ENCODE peak calls at places on chromosome 16, in four cellular contexts. One of them, this sample, is unnamed.

GRCh38 chr16:82219298-82219697 is 49.3 kb upstream of the MPHOSPH6 start:
- DNase-seq in K562: peak; percentile 3
- DNase-seq in GM12878: no peak
- DNase-seq in HL-60: no peak
- DNase-seq in this sample: no peak

GRCh38 chr16:47643610-47644009 is 182.5 kb downstream of the PHKB start:
- DNase-seq in K562: no peak
- DNase-seq in GM12878: no peak
- DNase-seq in HL-60: peak; percentile 1
- DNase-seq in this sample: no peak

GRCh38 chr16:85338638-85338982 is 226.3 kb upstream of the CIBAR2 start:
- DNase-seq in K562: no peak
- DNase-seq in GM12878: no peak
- DNase-seq in HL-60: no peak
- DNase-seq in this sample: no peak

GRCh38 chr16:57235128-57236092 is 9.6 kb upstream of the ARL2BP start:
- DNase-seq in K562: peak; percentile 64
- DNase-seq in GM12878: no peak
- DNase-seq in HL-60: no peak
- DNase-seq in this sample: no peak

GRCh38 chr16:24540575-24541240 is 1.3 kb downstream of the RBBP6 start:
- DNase-seq in K562: peak; percentile 51
- DNase-seq in GM12878: no peak
- DNase-seq in HL-60: peak; percentile 29
- DNase-seq in this sample: no peak

GRCh38 chr16:64864232-64864803 is 257.5 kb downstream of the CDH11 start:
- DNase-seq in K562: no peak
- DNase-seq in GM12878: no peak
- DNase-seq in HL-60: no peak
- DNase-seq in this sample: no peak

GRCh38 chr16:61323456-61323855 is 712.8 kb downstream of the CDH8 start:
- DNase-seq in K562: no peak
- DNase-seq in GM12878: no peak
- DNase-seq in HL-60: no peak
- DNase-seq in this sample: no peak

GRCh38 chr16:12917653-12918052 is 16.3 kb downstream of the SHISA9 start:
- DNase-seq in K562: no peak
- DNase-seq in GM12878: no peak
- DNase-seq in HL-60: no peak
- DNase-seq in this sample: no peak

GRCh38 chr16:1427473-1428461 is 3.1 kb upstream of the PERCC1 start:
- DNase-seq in K562: no peak
- DNase-seq in GM12878: no peak
- DNase-seq in HL-60: no peak
- DNase-seq in this sample: no peak

GRCh38 chr16:50602531-50603205 is 54.5 kb downstream of the NKD1 start:
- DNase-seq in K562: no peak
- DNase-seq in GM12878: no peak
- DNase-seq in HL-60: no peak
- DNase-seq in this sample: no peak

GRCh38 chr16:84914273-84914672 is 94.5 kb downstream of the CRISPLD2 start:
- DNase-seq in K562: no peak
- DNase-seq in GM12878: no peak
- DNase-seq in HL-60: no peak
- DNase-seq in this sample: no peak

GRCh38 chr16:48605518-48606110 is 4.4 kb downstream of the N4BP1 start:
- DNase-seq in K562: no peak
- DNase-seq in GM12878: no peak
- DNase-seq in HL-60: no peak
- DNase-seq in this sample: no peak

GRCh38 chr16:63337264-63337663 is 1301.0 kb upstream of the CDH8 start:
- DNase-seq in K562: no peak
- DNase-seq in GM12878: no peak
- DNase-seq in HL-60: no peak
- DNase-seq in this sample: no peak

GRCh38 chr16:68335175-68335574 is 24.4 kb downstream of the PRMT7 start:
- DNase-seq in K562: no peak
- DNase-seq in GM12878: no peak
- DNase-seq in HL-60: no peak
- DNase-seq in this sample: no peak

GRCh38 chr16:10616395-10616743 is 36.0 kb upstream of the EMP2 start:
- DNase-seq in K562: no peak
- DNase-seq in GM12878: no peak
- DNase-seq in HL-60: no peak
- DNase-seq in this sample: no peak

GRCh38 chr16:25371342-25371741 is 113.7 kb upstream of the ZKSCAN2 start:
- DNase-seq in K562: no peak
- DNase-seq in GM12878: no peak
- DNase-seq in HL-60: no peak
- DNase-seq in this sample: no peak

GRCh38 chr16:3364774-3365427 is 9.2 kb downstream of the OR2C1 start:
- DNase-seq in K562: no peak
- DNase-seq in GM12878: peak; percentile 50
- DNase-seq in HL-60: peak; percentile 95
- DNase-seq in this sample: peak; percentile 66

GRCh38 chr16:53809088-53809951 is 105.4 kb downstream of the FTO start:
- DNase-seq in K562: no peak
- DNase-seq in GM12878: no peak
- DNase-seq in HL-60: no peak
- DNase-seq in this sample: no peak

GRCh38 chr16:2159052-2159838 is 3.7 kb downstream of the TRAF7 start:
- DNase-seq in K562: no peak
- DNase-seq in GM12878: no peak
- DNase-seq in HL-60: no peak
- DNase-seq in this sample: no peak

GRCh38 chr16:20897897-20898296 is 2.3 kb downstream of the DCUN1D3 start:
- DNase-seq in K562: no peak
- DNase-seq in GM12878: no peak
- DNase-seq in HL-60: no peak
- DNase-seq in this sample: no peak

GRCh38 chr16:2764718-2765117 is 12.3 kb downstream of the SRRM2 start:
- DNase-seq in K562: no peak
- DNase-seq in GM12878: no peak
- DNase-seq in HL-60: no peak
- DNase-seq in this sample: no peak

DNA sequence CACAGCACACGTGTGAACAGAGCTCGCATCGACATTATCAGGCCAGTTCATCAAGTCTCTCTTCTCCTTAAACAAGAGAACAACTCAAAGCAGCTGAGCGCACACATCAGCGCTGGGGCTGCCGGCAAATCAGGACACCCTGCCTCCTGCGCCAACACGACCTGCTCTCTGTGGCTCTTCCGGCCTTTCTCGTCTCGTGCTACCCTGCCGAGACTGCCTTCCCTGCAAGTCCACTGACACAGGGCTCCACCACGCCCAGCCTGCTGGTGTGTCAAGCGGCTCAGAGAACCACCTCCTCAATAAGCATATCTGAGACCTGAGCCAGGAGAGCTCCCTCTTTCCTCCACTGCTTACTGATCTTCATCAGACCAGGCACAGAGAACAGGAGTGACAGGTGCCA is 96.9 kb downstream of the ZNF778 start:
- DNase-seq in K562: no peak
- DNase-seq in GM12878: no peak
- DNase-seq in HL-60: no peak
- DNase-seq in this sample: no peak
- TF ChIP-seq SPI1 in K562: no peak
- TF ChIP-seq SPI1 in GM12878: no peak
- TF ChIP-seq SPI1 in HL-60: no peak
- TF ChIP-seq SPI1 in this sample: no peak

GRCh38 chr16:80744856-80745255 is 59.5 kb downstream of the CDYL2 start:
- DNase-seq in K562: no peak
- DNase-seq in GM12878: no peak
- DNase-seq in HL-60: no peak
- DNase-seq in this sample: no peak

GRCh38 chr16:80743772-80744171 is 60.6 kb downstream of the CDYL2 start:
- DNase-seq in K562: no peak
- DNase-seq in GM12878: no peak
- DNase-seq in HL-60: no peak
- DNase-seq in this sample: no peak

GRCh38 chr16:80741716-80742115 is 62.7 kb downstream of the CDYL2 start:
- DNase-seq in K562: no peak
- DNase-seq in GM12878: no peak
- DNase-seq in HL-60: no peak
- DNase-seq in this sample: no peak

GRCh38 chr16:80742331-80742730 is 62.1 kb downstream of the CDYL2 start:
- DNase-seq in K562: no peak
- DNase-seq in GM12878: no peak
- DNase-seq in HL-60: no peak
- DNase-seq in this sample: no peak

DNA sequence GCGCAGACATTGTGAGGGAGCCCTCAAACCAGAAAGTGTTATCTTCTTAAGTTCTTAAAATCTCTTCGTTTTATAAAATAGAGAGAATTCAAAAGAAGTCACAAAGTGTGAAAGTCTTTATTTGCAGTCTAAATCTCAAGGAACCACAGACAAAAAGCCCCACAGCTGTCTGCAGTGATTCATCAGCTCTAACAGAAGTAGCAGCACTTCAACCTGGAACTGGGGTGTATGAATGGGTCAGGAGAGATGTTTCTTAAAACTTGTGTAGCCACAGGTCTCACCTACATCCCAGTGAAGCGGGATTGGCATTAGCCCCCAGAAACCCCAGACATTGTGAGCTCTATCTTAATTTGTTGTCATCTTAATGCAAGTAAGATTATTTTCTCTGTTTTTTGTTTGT is 61.1 kb downstream of the CDYL2 start:
- DNase-seq in K562: no peak
- DNase-seq in GM12878: no peak
- DNase-seq in HL-60: no peak
- DNase-seq in this sample: no peak
- TF ChIP-seq SPI1 in K562: no peak
- TF ChIP-seq SPI1 in GM12878: no peak
- TF ChIP-seq SPI1 in HL-60: no peak
- TF ChIP-seq SPI1 in this sample: no peak

GRCh38 chr16:75471723-75472634 is 7.5 kb upstream of the TMEM170A start:
- DNase-seq in K562: peak; percentile 71
- DNase-seq in GM12878: no peak
- DNase-seq in HL-60: peak; percentile 55
- DNase-seq in this sample: peak; percentile 59
- TF ChIP-seq SPI1 in K562: no peak
- TF ChIP-seq SPI1 in GM12878: no peak
- TF ChIP-seq SPI1 in HL-60: no peak
- TF ChIP-seq SPI1 in this sample: no peak

GRCh38 chr16:67287960-67288359 is 8.6 kb downstream of the PLEKHG4 start:
- DNase-seq in K562: no peak
- DNase-seq in GM12878: no peak
- DNase-seq in HL-60: no peak
- DNase-seq in this sample: no peak
- TF ChIP-seq SPI1 in K562: no peak
- TF ChIP-seq SPI1 in GM12878: no peak
- TF ChIP-seq SPI1 in HL-60: no peak
- TF ChIP-seq SPI1 in this sample: no peak

DNA sequence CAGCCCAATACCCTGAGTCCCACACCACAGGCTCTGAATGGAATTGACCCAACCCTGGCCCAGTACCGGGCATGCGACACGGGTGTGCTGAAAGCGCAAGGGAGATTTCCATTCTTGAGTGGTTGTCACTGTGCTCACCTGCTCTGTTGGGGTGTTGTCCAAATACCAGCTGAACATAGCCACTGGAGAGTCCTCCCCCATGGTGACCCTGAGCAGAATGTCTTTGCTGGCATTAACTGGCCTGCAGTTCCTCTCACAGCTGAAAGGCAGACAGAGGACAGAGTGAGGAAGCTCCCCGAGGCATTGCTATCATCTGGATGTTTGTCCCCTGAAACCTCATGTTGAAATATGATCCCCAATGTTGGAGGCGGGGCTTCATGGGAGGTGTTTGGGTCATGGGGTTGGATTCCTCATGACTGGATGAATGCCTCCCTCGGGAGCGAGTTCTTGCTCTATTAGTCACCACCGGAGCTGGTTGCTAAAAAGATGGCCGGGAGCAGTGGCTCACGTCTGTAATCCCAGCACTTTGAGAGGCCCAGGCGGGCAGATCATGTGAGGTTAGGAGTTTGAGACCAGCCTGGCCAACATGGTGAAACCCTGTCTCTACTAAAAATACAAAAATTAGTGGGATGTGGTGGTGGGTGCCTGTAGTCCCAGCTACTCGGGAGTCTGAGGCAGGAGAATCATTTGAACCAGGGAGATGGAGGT is 57.3 kb upstream of the BCO1 start:
- DNase-seq in K562: peak; percentile 90
- DNase-seq in GM12878: no peak
- DNase-seq in HL-60: no peak
- DNase-seq in this sample: no peak
- TF ChIP-seq SPI1 in K562: peak; percentile 83
- TF ChIP-seq SPI1 in GM12878: no peak
- TF ChIP-seq SPI1 in HL-60: no peak
- TF ChIP-seq SPI1 in this sample: no peak

DNA sequence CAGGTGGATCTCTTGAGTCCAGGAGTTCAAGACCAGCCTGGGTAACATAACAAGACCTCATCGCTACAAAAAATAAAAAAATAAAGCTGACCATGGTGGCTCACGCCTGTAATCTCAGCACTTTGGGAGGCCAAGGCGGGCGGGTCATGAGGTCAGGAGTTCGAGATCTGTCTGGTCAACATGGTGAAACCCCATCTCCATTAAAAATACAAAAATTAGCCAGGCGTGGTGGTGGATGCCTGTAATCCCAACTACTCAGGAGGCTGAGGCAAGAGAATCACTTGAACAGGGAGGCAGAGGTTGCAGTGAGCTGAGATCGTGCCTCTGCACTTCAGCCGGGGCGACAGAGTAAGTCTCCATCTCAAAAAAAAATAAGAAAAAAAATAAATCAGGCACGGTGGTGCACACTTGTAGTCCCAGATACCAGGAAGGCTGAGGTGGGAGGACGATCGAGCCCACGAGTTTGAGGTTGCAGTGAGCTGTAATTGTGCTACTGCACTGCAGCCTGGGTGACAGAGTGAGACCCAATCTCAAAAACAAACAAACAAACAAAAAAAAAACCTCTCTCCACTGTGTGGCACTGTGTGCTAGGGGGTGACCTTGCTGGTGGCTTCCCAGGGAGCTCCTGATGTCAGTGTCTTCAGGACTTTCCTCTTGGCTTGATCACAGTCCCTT is 19.8 kb upstream of the MAPK3 start:
- DNase-seq in K562: peak; percentile 50
- DNase-seq in GM12878: peak; percentile 30
- DNase-seq in HL-60: peak; percentile 71
- DNase-seq in this sample: no peak
- TF ChIP-seq SPI1 in K562: no peak
- TF ChIP-seq SPI1 in GM12878: no peak
- TF ChIP-seq SPI1 in HL-60: no peak
- TF ChIP-seq SPI1 in this sample: no peak

DNA sequence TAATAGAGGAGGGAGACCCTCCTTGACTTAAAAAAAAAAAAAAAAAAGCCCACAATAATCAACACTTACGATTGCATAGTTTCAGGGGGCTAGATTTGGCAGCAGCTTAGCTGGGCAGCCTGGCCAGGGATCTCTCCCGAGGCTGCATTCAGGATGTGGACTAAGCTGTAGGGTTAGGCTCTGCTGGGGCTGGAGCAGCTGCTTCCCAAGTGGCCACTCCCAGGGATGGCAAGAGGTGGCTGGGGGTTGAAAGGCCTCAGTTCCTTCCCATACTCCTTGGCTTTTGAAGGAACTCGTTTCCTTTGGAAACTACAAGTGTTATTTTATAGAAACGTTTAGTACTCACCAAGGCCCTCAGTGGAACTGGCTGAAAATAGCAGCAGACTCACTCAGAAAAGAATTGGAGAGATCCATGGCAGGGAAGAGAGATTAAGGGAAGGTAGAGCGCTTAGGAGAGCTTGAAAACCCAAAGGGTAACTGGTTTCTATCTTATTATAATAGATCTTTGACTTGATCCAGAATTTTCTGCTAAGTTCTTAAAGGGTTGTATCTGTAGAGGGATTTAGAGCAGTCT is 76.4 kb downstream of the WWP2 start:
- DNase-seq in K562: no peak
- DNase-seq in GM12878: no peak
- DNase-seq in HL-60: no peak
- DNase-seq in this sample: no peak
- TF ChIP-seq SPI1 in K562: no peak
- TF ChIP-seq SPI1 in GM12878: no peak
- TF ChIP-seq SPI1 in HL-60: no peak
- TF ChIP-seq SPI1 in this sample: no peak

This sample was measured in GM12891.